ENCODE peak calls at places on chromosomes 12 and 14, in four cellular contexts. One of them, this sample, is unnamed.

GRCh38 chr14:56324831-56325230 is 206.6 kb downstream of the PELI2 start:
- DNase-seq in ELF-1: no peak
- DNase-seq in OCI-LY7: no peak
- DNase-seq in caudate nucleus: no peak
- DNase-seq in this sample: no peak

GRCh38 chr14:64645220-64645891 is 58.9 kb upstream of the PLEKHG3 start:
- DNase-seq in ELF-1: peak; percentile 97
- DNase-seq in OCI-LY7: no peak
- DNase-seq in caudate nucleus: peak; percentile 26
- DNase-seq in this sample: no peak

GRCh38 chr12:83676896-83677295 is 990.2 kb downstream of the TMTC2 start:
- DNase-seq in ELF-1: no peak
- DNase-seq in OCI-LY7: no peak
- DNase-seq in caudate nucleus: no peak
- DNase-seq in this sample: no peak

GRCh38 chr12:94174576-94174975 is 26.2 kb downstream of the PLXNC1 start:
- DNase-seq in ELF-1: no peak
- DNase-seq in OCI-LY7: peak; percentile 62
- DNase-seq in caudate nucleus: no peak
- DNase-seq in this sample: peak; percentile 56

GRCh38 chr14:51442513-51443175 is 202.6 kb downstream of the TMX1 start:
- DNase-seq in ELF-1: no peak
- DNase-seq in OCI-LY7: no peak
- DNase-seq in caudate nucleus: no peak
- DNase-seq in this sample: no peak

GRCh38 chr12:120584343-120585149 is 3.3 kb upstream of the POP5 start:
- DNase-seq in ELF-1: peak; percentile 71
- DNase-seq in OCI-LY7: peak; percentile 57
- DNase-seq in caudate nucleus: no peak
- DNase-seq in this sample: peak; percentile 59

GRCh38 chr14:69321601-69322330 is 61.8 kb downstream of the GALNT16 start:
- DNase-seq in ELF-1: no peak
- DNase-seq in OCI-LY7: no peak
- DNase-seq in caudate nucleus: no peak
- DNase-seq in this sample: no peak

GRCh38 chr14:62768753-62769152 is 276.5 kb downstream of the KCNH5 start:
- DNase-seq in ELF-1: no peak
- DNase-seq in OCI-LY7: no peak
- DNase-seq in caudate nucleus: no peak
- DNase-seq in this sample: no peak

GRCh38 chr12:68246350-68246749 is 7.1 kb downstream of the IL22 start:
- DNase-seq in ELF-1: no peak
- DNase-seq in OCI-LY7: no peak
- DNase-seq in caudate nucleus: no peak
- DNase-seq in this sample: no peak

GRCh38 chr12:103647267-103647666 is 60.2 kb downstream of the STAB2 start:
- DNase-seq in ELF-1: no peak
- DNase-seq in OCI-LY7: no peak
- DNase-seq in caudate nucleus: no peak
- DNase-seq in this sample: no peak

GRCh38 chr14:86543531-86543930 is 1013.6 kb downstream of the FLRT2 start:
- DNase-seq in ELF-1: no peak
- DNase-seq in OCI-LY7: no peak
- DNase-seq in caudate nucleus: no peak
- DNase-seq in this sample: no peak

GRCh38 chr12:21992823-21993222 is 51.6 kb upstream of the ABCC9 start:
- DNase-seq in ELF-1: no peak
- DNase-seq in OCI-LY7: peak; percentile 20
- DNase-seq in caudate nucleus: no peak
- DNase-seq in this sample: peak; percentile 78

GRCh38 chr14:34085695-34086094 is 134.8 kb upstream of the EGLN3 start:
- DNase-seq in ELF-1: no peak
- DNase-seq in OCI-LY7: no peak
- DNase-seq in caudate nucleus: no peak
- DNase-seq in this sample: no peak

GRCh38 chr14:67837011-67837624 is 17.5 kb downstream of the RAD51B start:
- DNase-seq in ELF-1: peak; percentile 19
- DNase-seq in OCI-LY7: peak; percentile 79
- DNase-seq in caudate nucleus: no peak
- DNase-seq in this sample: peak; percentile 93